ENCODE peak calls at places on chromosomes 6 and 20, in nine cellular contexts. One of them, this sample, is unnamed.

GRCh38 chr6:84027340-84028183 is 6.0 kb upstream of the MRAP2 start:
- DNase-seq in right lobe of liver: no peak
- DNase-seq in IMR-90: peak; percentile 21
- DNase-seq in heart left ventricle: no peak
- DNase-seq in Peyer's patch: no peak
- DNase-seq in body of pancreas: peak; percentile 30
- DNase-seq in NB4: no peak
- DNase-seq in stomach: peak; percentile 67
- DNase-seq in A549: peak; percentile 5
- DNase-seq in this sample: peak; percentile 27

GRCh38 chr6:27066802-27067201 is 180.7 kb upstream of the PRSS16 start:
- DNase-seq in right lobe of liver: no peak
- DNase-seq in IMR-90: no peak
- DNase-seq in heart left ventricle: no peak
- DNase-seq in Peyer's patch: no peak
- DNase-seq in body of pancreas: no peak
- DNase-seq in NB4: no peak
- DNase-seq in stomach: no peak
- DNase-seq in A549: no peak
- DNase-seq in this sample: no peak

GRCh38 chr20:4091332-4092135 is 76.2 kb upstream of the RNF24 start:
- DNase-seq in right lobe of liver: peak; percentile 66
- DNase-seq in IMR-90: peak; percentile 96
- DNase-seq in heart left ventricle: peak; percentile 80
- DNase-seq in Peyer's patch: peak; percentile 82
- DNase-seq in body of pancreas: peak; percentile 73
- DNase-seq in NB4: peak; percentile 71
- DNase-seq in stomach: peak; percentile 69
- DNase-seq in A549: peak; percentile 89
- DNase-seq in this sample: peak; percentile 63

GRCh38 chr6:11236351-11236750 is 3.9 kb upstream of the NEDD9 start:
- DNase-seq in right lobe of liver: no peak
- DNase-seq in IMR-90: no peak
- DNase-seq in heart left ventricle: no peak
- DNase-seq in Peyer's patch: peak; percentile 61
- DNase-seq in body of pancreas: no peak
- DNase-seq in NB4: no peak
- DNase-seq in stomach: no peak
- DNase-seq in A549: no peak
- DNase-seq in this sample: no peak

GRCh38 chr6:159151266-159151855 is 17.8 kb upstream of the FNDC1 start:
- DNase-seq in right lobe of liver: no peak
- DNase-seq in IMR-90: peak; percentile 58
- DNase-seq in heart left ventricle: peak; percentile 66
- DNase-seq in Peyer's patch: peak; percentile 78
- DNase-seq in body of pancreas: peak; percentile 59
- DNase-seq in NB4: peak; percentile 72
- DNase-seq in stomach: peak; percentile 61
- DNase-seq in A549: peak; percentile 27
- DNase-seq in this sample: peak; percentile 86

GRCh38 chr6:142868917-142869316 is 76.1 kb downstream of the HIVEP2 start:
- DNase-seq in right lobe of liver: no peak
- DNase-seq in IMR-90: no peak
- DNase-seq in heart left ventricle: no peak
- DNase-seq in Peyer's patch: no peak
- DNase-seq in body of pancreas: no peak
- DNase-seq in NB4: no peak
- DNase-seq in stomach: no peak
- DNase-seq in A549: no peak
- DNase-seq in this sample: no peak

GRCh38 chr6:34196833-34197195 is 39.9 kb upstream of the HMGA1 start:
- DNase-seq in right lobe of liver: no peak
- DNase-seq in IMR-90: no peak
- DNase-seq in heart left ventricle: no peak
- DNase-seq in Peyer's patch: no peak
- DNase-seq in body of pancreas: no peak
- DNase-seq in NB4: no peak
- DNase-seq in stomach: no peak
- DNase-seq in A549: no peak
- DNase-seq in this sample: no peak

GRCh38 chr6:66638099-66638498 is 931.1 kb upstream of the EYS start:
- DNase-seq in right lobe of liver: no peak
- DNase-seq in IMR-90: no peak
- DNase-seq in heart left ventricle: no peak
- DNase-seq in Peyer's patch: no peak
- DNase-seq in body of pancreas: no peak
- DNase-seq in NB4: no peak
- DNase-seq in stomach: no peak
- DNase-seq in A549: no peak
- DNase-seq in this sample: no peak

GRCh38 chr20:271069-271468 is 13.5 kb downstream of the DEFB132 start:
- DNase-seq in right lobe of liver: peak; percentile 15
- DNase-seq in IMR-90: no peak
- DNase-seq in heart left ventricle: no peak
- DNase-seq in Peyer's patch: no peak
- DNase-seq in body of pancreas: no peak
- DNase-seq in NB4: no peak
- DNase-seq in stomach: no peak
- DNase-seq in A549: no peak
- DNase-seq in this sample: no peak

GRCh38 chr6:39377530-39377929 is 55.0 kb upstream of the KCNK16 start:
- DNase-seq in right lobe of liver: peak; percentile 75
- DNase-seq in IMR-90: peak; percentile 44
- DNase-seq in heart left ventricle: no peak
- DNase-seq in Peyer's patch: peak; percentile 56
- DNase-seq in body of pancreas: peak; percentile 73
- DNase-seq in NB4: peak; percentile 56
- DNase-seq in stomach: no peak
- DNase-seq in A549: peak; percentile 36
- DNase-seq in this sample: peak; percentile 72

GRCh38 chr20:4817230-4817671 is 95.5 kb downstream of the PRND start:
- DNase-seq in right lobe of liver: no peak
- DNase-seq in IMR-90: no peak
- DNase-seq in heart left ventricle: no peak
- DNase-seq in Peyer's patch: no peak
- DNase-seq in body of pancreas: no peak
- DNase-seq in NB4: peak; percentile 34
- DNase-seq in stomach: no peak
- DNase-seq in A549: peak; percentile 94
- DNase-seq in this sample: no peak

GRCh38 chr6:129691709-129692108 is 18.3 kb downstream of the ARHGAP18 start:
- DNase-seq in right lobe of liver: no peak
- DNase-seq in IMR-90: no peak
- DNase-seq in heart left ventricle: no peak
- DNase-seq in Peyer's patch: no peak
- DNase-seq in body of pancreas: no peak
- DNase-seq in NB4: no peak
- DNase-seq in stomach: no peak
- DNase-seq in A549: no peak
- DNase-seq in this sample: no peak

GRCh38 chr6:79078057-79078969 is at the start of gene PHIP:
- DNase-seq in right lobe of liver: peak; percentile 94
- DNase-seq in IMR-90: peak; percentile 97
- DNase-seq in heart left ventricle: peak; percentile 96
- DNase-seq in Peyer's patch: peak; percentile 96
- DNase-seq in body of pancreas: peak; percentile 92
- DNase-seq in NB4: peak; percentile 98
- DNase-seq in stomach: peak; percentile 92
- DNase-seq in A549: peak; percentile 42
- DNase-seq in this sample: peak; percentile 97
- TF ChIP-seq POLR2A in right lobe of liver: peak; percentile 62
- TF ChIP-seq POLR2A in IMR-90: peak; percentile 37
- TF ChIP-seq POLR2A in heart left ventricle: peak; percentile 15
- TF ChIP-seq POLR2A in Peyer's patch: peak; percentile 55
- TF ChIP-seq POLR2A in body of pancreas: peak; percentile 71
- TF ChIP-seq POLR2A in NB4: peak; percentile 86
- TF ChIP-seq POLR2A in stomach: no peak
- TF ChIP-seq POLR2A in A549: peak; percentile 62
- TF ChIP-seq POLR2A in this sample: peak; percentile 55

GRCh38 chr20:33648396-33649004 is 13.6 kb upstream of the C20orf144 start:
- DNase-seq in right lobe of liver: no peak
- DNase-seq in IMR-90: no peak
- DNase-seq in heart left ventricle: no peak
- DNase-seq in Peyer's patch: no peak
- DNase-seq in body of pancreas: no peak
- DNase-seq in NB4: no peak
- DNase-seq in stomach: no peak
- DNase-seq in A549: no peak
- DNase-seq in this sample: no peak
- H3K4me3 ChIP-seq in right lobe of liver: no peak overlapping the region
- H3K4me3 ChIP-seq in IMR-90: no peak overlapping the region
- H3K4me3 ChIP-seq in heart left ventricle: no peak overlapping the region
- H3K4me3 ChIP-seq in Peyer's patch: no peak overlapping the region
- H3K4me3 ChIP-seq in body of pancreas: no peak overlapping the region
- H3K4me3 ChIP-seq in NB4: no peak overlapping the region
- H3K4me3 ChIP-seq in stomach: no peak overlapping the region
- H3K4me3 ChIP-seq in A549: no peak overlapping the region
- H3K4me3 ChIP-seq in this sample: no peak overlapping the region

DNA sequence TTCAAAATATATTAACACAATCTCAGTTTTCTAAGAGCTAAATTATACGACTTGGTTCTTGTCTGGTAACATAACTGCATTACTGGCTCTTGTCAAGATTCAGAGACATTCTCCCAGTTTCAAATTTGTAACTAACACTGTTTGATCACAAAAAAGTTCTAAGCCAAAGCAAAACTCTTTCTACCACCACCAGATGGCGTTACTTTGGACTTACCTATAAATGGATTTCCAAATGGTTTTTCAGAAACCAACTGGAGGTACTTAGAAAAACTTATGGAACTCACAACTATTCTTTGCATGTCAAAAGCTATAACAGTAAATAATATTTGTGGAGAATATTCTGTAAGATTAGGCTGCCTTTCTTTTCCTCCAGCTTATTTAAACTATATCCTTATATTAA is 34.2 kb upstream of the GFRAL start:
- DNase-seq in right lobe of liver: no peak
- DNase-seq in IMR-90: peak; percentile 31
- DNase-seq in heart left ventricle: no peak
- DNase-seq in Peyer's patch: no peak
- DNase-seq in body of pancreas: no peak
- DNase-seq in NB4: peak; percentile 34
- DNase-seq in stomach: no peak
- DNase-seq in A549: no peak
- DNase-seq in this sample: no peak
- TF ChIP-seq CTCF in right lobe of liver: no peak
- TF ChIP-seq CTCF in IMR-90: peak; percentile 34
- TF ChIP-seq CTCF in heart left ventricle: no peak
- TF ChIP-seq CTCF in Peyer's patch: peak; percentile 7
- TF ChIP-seq CTCF in body of pancreas: peak; percentile 8
- TF ChIP-seq CTCF in NB4: peak; percentile 51
- TF ChIP-seq CTCF in stomach: no peak
- TF ChIP-seq CTCF in A549: peak; percentile 15
- TF ChIP-seq CTCF in this sample: no peak

GRCh38 chr6:5084192-5084786 is 852 bp upstream of the PPP1R3G start:
- DNase-seq in right lobe of liver: peak; percentile 65
- DNase-seq in IMR-90: no peak
- DNase-seq in heart left ventricle: peak; percentile 83
- DNase-seq in Peyer's patch: no peak
- DNase-seq in body of pancreas: no peak
- DNase-seq in NB4: no peak
- DNase-seq in stomach: no peak
- DNase-seq in A549: no peak
- DNase-seq in this sample: peak; percentile 51
- TF ChIP-seq POLR2A in right lobe of liver: no peak
- TF ChIP-seq POLR2A in IMR-90: no peak
- TF ChIP-seq POLR2A in heart left ventricle: no peak
- TF ChIP-seq POLR2A in Peyer's patch: no peak
- TF ChIP-seq POLR2A in body of pancreas: no peak
- TF ChIP-seq POLR2A in NB4: no peak
- TF ChIP-seq POLR2A in stomach: no peak
- TF ChIP-seq POLR2A in A549: no peak
- TF ChIP-seq POLR2A in this sample: no peak

GRCh38 chr6:167828325-167828956 is 1.7 kb downstream of the AFDN start:
- DNase-seq in right lobe of liver: no peak
- DNase-seq in IMR-90: no peak
- DNase-seq in heart left ventricle: no peak
- DNase-seq in Peyer's patch: no peak
- DNase-seq in body of pancreas: no peak
- DNase-seq in NB4: no peak
- DNase-seq in stomach: no peak
- DNase-seq in A549: no peak
- DNase-seq in this sample: no peak

GRCh38 chr6:167827062-167827587 is 414 bp downstream of the AFDN start:
- DNase-seq in right lobe of liver: peak; percentile 54
- DNase-seq in IMR-90: no peak
- DNase-seq in heart left ventricle: peak; percentile 68
- DNase-seq in Peyer's patch: peak; percentile 54
- DNase-seq in body of pancreas: peak; percentile 52
- DNase-seq in NB4: no peak
- DNase-seq in stomach: peak; percentile 44
- DNase-seq in A549: no peak
- DNase-seq in this sample: no peak

GRCh38 chr6:167826230-167827061 is at the start of gene AFDN:
- DNase-seq in right lobe of liver: peak; percentile 87
- DNase-seq in IMR-90: peak; percentile 21
- DNase-seq in heart left ventricle: peak; percentile 83
- DNase-seq in Peyer's patch: peak; percentile 87
- DNase-seq in body of pancreas: peak; percentile 80
- DNase-seq in NB4: no peak
- DNase-seq in stomach: peak; percentile 82
- DNase-seq in A549: peak; percentile 51
- DNase-seq in this sample: peak; percentile 74

GRCh38 chr6:167829513-167829912 is 2.8 kb downstream of the AFDN start:
- DNase-seq in right lobe of liver: no peak
- DNase-seq in IMR-90: no peak
- DNase-seq in heart left ventricle: no peak
- DNase-seq in Peyer's patch: no peak
- DNase-seq in body of pancreas: no peak
- DNase-seq in NB4: no peak
- DNase-seq in stomach: no peak
- DNase-seq in A549: no peak
- DNase-seq in this sample: no peak

GRCh38 chr6:167827588-167828324 is 1.0 kb downstream of the AFDN start:
- DNase-seq in right lobe of liver: peak; percentile 72
- DNase-seq in IMR-90: peak; percentile 18
- DNase-seq in heart left ventricle: peak; percentile 72
- DNase-seq in Peyer's patch: peak; percentile 73
- DNase-seq in body of pancreas: peak; percentile 62
- DNase-seq in NB4: no peak
- DNase-seq in stomach: peak; percentile 61
- DNase-seq in A549: no peak
- DNase-seq in this sample: peak; percentile 71
- H3K4me3 ChIP-seq in right lobe of liver: peak overlapping the region; percentile 67
- H3K4me3 ChIP-seq in IMR-90: peak overlapping the region; percentile 54
- H3K4me3 ChIP-seq in heart left ventricle: peak overlapping the region; percentile 73
- H3K4me3 ChIP-seq in Peyer's patch: peak overlapping the region; percentile 91
- H3K4me3 ChIP-seq in body of pancreas: peak overlapping the region; percentile 28
- H3K4me3 ChIP-seq in NB4: no peak overlapping the region
- H3K4me3 ChIP-seq in stomach: peak overlapping the region; percentile 84
- H3K4me3 ChIP-seq in A549: peak overlapping the region; percentile 97
- H3K4me3 ChIP-seq in this sample: peak overlapping the region; percentile 41

GRCh38 chr6:26054937-26055669 is 32.1 kb upstream of the HFE start:
- DNase-seq in right lobe of liver: peak; percentile 92
- DNase-seq in IMR-90: peak; percentile 96
- DNase-seq in heart left ventricle: peak; percentile 80
- DNase-seq in Peyer's patch: peak; percentile 97
- DNase-seq in body of pancreas: peak; percentile 86
- DNase-seq in NB4: peak; percentile 97
- DNase-seq in stomach: peak; percentile 87
- DNase-seq in A549: peak; percentile 70
- DNase-seq in this sample: peak; percentile 91
- TF ChIP-seq CTCF in right lobe of liver: peak; percentile 30
- TF ChIP-seq CTCF in IMR-90: peak; percentile 28
- TF ChIP-seq CTCF in heart left ventricle: no peak
- TF ChIP-seq CTCF in Peyer's patch: no peak
- TF ChIP-seq CTCF in body of pancreas: no peak
- TF ChIP-seq CTCF in NB4: no peak
- TF ChIP-seq CTCF in stomach: no peak
- TF ChIP-seq CTCF in A549: no peak
- TF ChIP-seq CTCF in this sample: peak; percentile 27

GRCh38 chr20:35328689-35329088 is 36.5 kb upstream of the FAM83C start:
- DNase-seq in right lobe of liver: no peak
- DNase-seq in IMR-90: no peak
- DNase-seq in heart left ventricle: no peak
- DNase-seq in Peyer's patch: no peak
- DNase-seq in body of pancreas: no peak
- DNase-seq in NB4: no peak
- DNase-seq in stomach: no peak
- DNase-seq in A549: no peak
- DNase-seq in this sample: no peak
- TF ChIP-seq POLR2A in right lobe of liver: no peak
- TF ChIP-seq POLR2A in IMR-90: no peak
- TF ChIP-seq POLR2A in heart left ventricle: no peak
- TF ChIP-seq POLR2A in Peyer's patch: no peak
- TF ChIP-seq POLR2A in body of pancreas: no peak
- TF ChIP-seq POLR2A in NB4: no peak
- TF ChIP-seq POLR2A in stomach: no peak
- TF ChIP-seq POLR2A in A549: no peak
- TF ChIP-seq POLR2A in this sample: no peak